ENCODE peak calls at places on chromosomes 7 and 10, in five cellular contexts. One of them, this sample, is unnamed.

GRCh38 chr10:57018452-57018851 is 657.4 kb upstream of the ZWINT start:
- DNase-seq in HCT116: no peak
- DNase-seq in K562: no peak
- DNase-seq in H1: no peak
- DNase-seq in HepG2: no peak
- DNase-seq in this sample: no peak

GRCh38 chr7:26155531-26156375 is 3.8 kb downstream of the NFE2L3 start:
- DNase-seq in HCT116: no peak
- DNase-seq in K562: no peak
- DNase-seq in H1: no peak
- DNase-seq in HepG2: peak
- DNase-seq in this sample: no peak

GRCh38 chr10:45550903-45551302 is 121.7 kb downstream of the ZFAND4 start:
- DNase-seq in HCT116: no peak
- DNase-seq in K562: no peak
- DNase-seq in H1: no peak
- DNase-seq in HepG2: no peak
- DNase-seq in this sample: no peak

GRCh38 chr10:71431945-71432905 is 35.5 kb downstream of the CDH23 start:
- DNase-seq in HCT116: no peak
- DNase-seq in K562: no peak
- DNase-seq in H1: no peak
- DNase-seq in HepG2: no peak
- DNase-seq in this sample: no peak

GRCh38 chr10:5959116-5959515 is 18.2 kb downstream of the IL15RA start:
- DNase-seq in HCT116: no peak
- DNase-seq in K562: no peak
- DNase-seq in H1: no peak
- DNase-seq in HepG2: no peak
- DNase-seq in this sample: no peak

GRCh38 chr10:81108516-81109199 is 571.0 kb downstream of the SH2D4B start:
- DNase-seq in HCT116: no peak
- DNase-seq in K562: no peak
- DNase-seq in H1: no peak
- DNase-seq in HepG2: no peak
- DNase-seq in this sample: peak

GRCh38 chr10:79610601-79611191 is at the start of gene SFTPA1:
- DNase-seq in HCT116: no peak
- DNase-seq in K562: no peak
- DNase-seq in H1: no peak
- DNase-seq in HepG2: no peak
- DNase-seq in this sample: no peak

GRCh38 chr7:158001621-158002320 is 585.9 kb downstream of the PTPRN2 start:
- DNase-seq in HCT116: no peak
- DNase-seq in K562: no peak
- DNase-seq in H1: no peak
- DNase-seq in HepG2: no peak
- DNase-seq in this sample: peak

GRCh38 chr7:140902305-140902953 is 22.3 kb downstream of the BRAF start:
- DNase-seq in HCT116: no peak
- DNase-seq in K562: no peak
- DNase-seq in H1: no peak
- DNase-seq in HepG2: no peak
- DNase-seq in this sample: no peak

GRCh38 chr7:22251284-22251683 is 105.7 kb downstream of the RAPGEF5 start:
- DNase-seq in HCT116: no peak
- DNase-seq in K562: no peak
- DNase-seq in H1: no peak
- DNase-seq in HepG2: no peak
- DNase-seq in this sample: no peak

GRCh38 chr10:79223346-79224048 is 123.8 kb upstream of the PPIF start:
- DNase-seq in HCT116: no peak
- DNase-seq in K562: no peak
- DNase-seq in H1: no peak
- DNase-seq in HepG2: no peak
- DNase-seq in this sample: no peak

GRCh38 chr7:86961686-86962085 is 97.8 kb downstream of the ELAPOR2 start:
- DNase-seq in HCT116: no peak
- DNase-seq in K562: no peak
- DNase-seq in H1: no peak
- DNase-seq in HepG2: no peak
- DNase-seq in this sample: no peak

GRCh38 chr10:921471-922414 is 9.8 kb downstream of the LARP4B start:
- DNase-seq in HCT116: no peak
- DNase-seq in K562: peak
- DNase-seq in H1: no peak
- DNase-seq in HepG2: no peak
- DNase-seq in this sample: no peak

GRCh38 chr10:4141471-4141870 is 356.5 kb upstream of the KLF6 start:
- DNase-seq in HCT116: no peak
- DNase-seq in K562: no peak
- DNase-seq in H1: no peak
- DNase-seq in HepG2: no peak
- DNase-seq in this sample: peak

GRCh38 chr10:33126742-33127141 is 168.7 kb upstream of the ITGB1 start:
- DNase-seq in HCT116: no peak
- DNase-seq in K562: no peak
- DNase-seq in H1: no peak
- DNase-seq in HepG2: no peak
- DNase-seq in this sample: no peak

GRCh38 chr7:32163911-32164310 is 93.7 kb upstream of the PDE1C start:
- DNase-seq in HCT116: no peak
- DNase-seq in K562: no peak
- DNase-seq in H1: no peak
- DNase-seq in HepG2: no peak
- DNase-seq in this sample: no peak

GRCh38 chr10:128463991-128464755 is 337.9 kb upstream of the MKI67 start:
- DNase-seq in HCT116: peak
- DNase-seq in K562: no peak
- DNase-seq in H1: no peak
- DNase-seq in HepG2: peak
- DNase-seq in this sample: no peak

GRCh38 chr7:109101332-109101731 is 531.7 kb downstream of the DNAJB9 start:
- DNase-seq in HCT116: no peak
- DNase-seq in K562: no peak
- DNase-seq in H1: no peak
- DNase-seq in HepG2: no peak
- DNase-seq in this sample: no peak

GRCh38 chr7:126993626-126994213 is 259.0 kb downstream of the GRM8 start:
- DNase-seq in HCT116: no peak
- DNase-seq in K562: no peak
- DNase-seq in H1: no peak
- DNase-seq in HepG2: no peak
- DNase-seq in this sample: no peak

GRCh38 chr10:107653832-107654287 is 489.4 kb upstream of the SORCS1 start:
- DNase-seq in HCT116: no peak
- DNase-seq in K562: no peak
- DNase-seq in H1: no peak
- DNase-seq in HepG2: no peak
- DNase-seq in this sample: peak

GRCh38 chr10:91032614-91033248 is 111.8 kb upstream of the ANKRD1 start:
- DNase-seq in HCT116: no peak
- DNase-seq in K562: no peak
- DNase-seq in H1: no peak
- DNase-seq in HepG2: no peak
- DNase-seq in this sample: no peak

GRCh38 chr7:43298617-43299016 is 186.2 kb downstream of the HECW1 start:
- DNase-seq in HCT116: no peak
- DNase-seq in K562: no peak
- DNase-seq in H1: no peak
- DNase-seq in HepG2: no peak
- DNase-seq in this sample: no peak

GRCh38 chr7:43300121-43300520 is 187.7 kb downstream of the HECW1 start:
- DNase-seq in HCT116: no peak
- DNase-seq in K562: no peak
- DNase-seq in H1: no peak
- DNase-seq in HepG2: no peak
- DNase-seq in this sample: no peak

GRCh38 chr7:43302211-43302711 is 189.8 kb downstream of the HECW1 start:
- DNase-seq in HCT116: no peak
- DNase-seq in K562: no peak
- DNase-seq in H1: no peak
- DNase-seq in HepG2: peak
- DNase-seq in this sample: no peak

GRCh38 chr7:43303740-43304241 is 191.3 kb downstream of the HECW1 start:
- DNase-seq in HCT116: peak
- DNase-seq in K562: no peak
- DNase-seq in H1: no peak
- DNase-seq in HepG2: no peak
- DNase-seq in this sample: no peak

GRCh38 chr7:43302773-43303172 is 190.3 kb downstream of the HECW1 start:
- DNase-seq in HCT116: no peak
- DNase-seq in K562: no peak
- DNase-seq in H1: no peak
- DNase-seq in HepG2: no peak
- DNase-seq in this sample: no peak
- TF ChIP-seq JUND in HCT116: no peak
- TF ChIP-seq JUND in K562: no peak
- TF ChIP-seq JUND in H1: no peak
- TF ChIP-seq JUND in HepG2: no peak
- TF ChIP-seq JUND in this sample: no peak

GRCh38 chr10:34213193-34213804 is 601.8 kb downstream of the PARD3 start:
- DNase-seq in HCT116: no peak
- DNase-seq in K562: no peak
- DNase-seq in H1: no peak
- DNase-seq in HepG2: peak
- DNase-seq in this sample: no peak
- TF ChIP-seq JUND in HCT116: no peak
- TF ChIP-seq JUND in K562: no peak
- TF ChIP-seq JUND in H1: no peak
- TF ChIP-seq JUND in HepG2: no peak
- TF ChIP-seq JUND in this sample: no peak

DNA sequence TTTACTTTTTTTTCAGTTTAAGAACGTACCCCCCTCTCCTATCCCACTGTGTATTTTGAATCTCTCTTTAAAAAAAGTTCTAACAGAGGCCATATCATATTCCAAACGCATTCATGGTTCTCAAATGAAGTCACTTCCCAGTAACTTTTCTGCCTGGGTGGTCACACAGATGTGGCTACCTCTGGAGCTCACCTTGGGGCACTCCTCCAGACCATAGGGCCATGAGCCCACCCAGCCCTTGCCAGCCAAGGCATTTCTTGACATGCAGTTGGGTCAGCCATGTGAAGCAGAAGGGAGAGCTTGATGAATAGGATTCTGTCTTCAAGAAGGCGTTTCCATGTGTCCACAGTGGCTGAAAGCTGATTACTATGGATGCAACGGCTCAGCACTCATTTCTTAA is 239.3 kb downstream of the RAB11FIP2 start:
- DNase-seq in HCT116: no peak
- DNase-seq in K562: no peak
- DNase-seq in H1: no peak
- DNase-seq in HepG2: no peak
- DNase-seq in this sample: no peak
- TF ChIP-seq JUND in HCT116: no peak
- TF ChIP-seq JUND in K562: no peak
- TF ChIP-seq JUND in H1: no peak
- TF ChIP-seq JUND in HepG2: no peak
- TF ChIP-seq JUND in this sample: no peak

GRCh38 chr10:126393076-126393475 is 4.8 kb upstream of the ADAM12 start:
- DNase-seq in HCT116: no peak
- DNase-seq in K562: no peak
- DNase-seq in H1: no peak
- DNase-seq in HepG2: no peak
- DNase-seq in this sample: no peak

GRCh38 chr10:126390324-126390723 is 2.0 kb upstream of the ADAM12 start:
- DNase-seq in HCT116: no peak
- DNase-seq in K562: no peak
- DNase-seq in H1: no peak
- DNase-seq in HepG2: no peak
- DNase-seq in this sample: no peak

GRCh38 chr10:126392068-126392467 is 3.8 kb upstream of the ADAM12 start:
- DNase-seq in HCT116: no peak
- DNase-seq in K562: no peak
- DNase-seq in H1: no peak
- DNase-seq in HepG2: no peak
- DNase-seq in this sample: no peak

GRCh38 chr10:126392469-126392868 is 4.2 kb upstream of the ADAM12 start:
- DNase-seq in HCT116: no peak
- DNase-seq in K562: no peak
- DNase-seq in H1: no peak
- DNase-seq in HepG2: no peak
- DNase-seq in this sample: no peak

DNA sequence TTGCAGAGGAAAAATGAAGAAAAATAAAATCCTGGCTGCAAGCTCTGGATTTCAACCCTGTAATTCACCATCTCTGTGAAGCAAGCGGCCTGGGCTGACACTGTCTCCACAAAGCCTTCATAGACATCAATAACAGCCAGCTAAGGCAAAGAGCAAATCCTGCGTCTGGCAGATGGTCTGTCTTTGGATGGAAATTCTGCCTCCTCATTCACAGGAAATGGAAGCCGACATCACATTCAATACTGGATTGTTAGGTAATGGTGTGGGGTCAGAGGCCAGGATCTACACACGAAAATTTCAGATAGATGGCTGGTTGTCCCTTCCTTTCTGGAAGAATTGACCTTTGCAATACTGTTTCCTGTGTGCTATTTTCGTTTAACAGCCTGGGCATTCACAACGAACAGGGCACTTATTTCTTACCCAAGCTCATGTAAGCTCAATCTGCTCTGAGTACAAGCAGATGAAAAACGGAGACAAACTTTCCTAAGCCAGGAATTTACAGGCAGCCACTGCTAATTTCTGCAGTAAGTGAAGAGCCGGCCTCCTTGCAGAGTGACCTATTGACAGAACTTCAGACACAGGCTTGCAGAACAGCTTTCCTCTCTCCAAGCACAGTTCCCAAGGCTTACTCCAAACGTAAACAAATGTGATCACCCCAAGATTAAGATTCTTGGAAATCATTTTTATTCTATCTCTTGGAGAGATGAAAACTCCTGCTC is 3.0 kb upstream of the ADAM12 start:
- DNase-seq in HCT116: no peak
- DNase-seq in K562: no peak
- DNase-seq in H1: no peak
- DNase-seq in HepG2: no peak
- DNase-seq in this sample: no peak
- TF ChIP-seq JUND in HCT116: no peak
- TF ChIP-seq JUND in K562: no peak
- TF ChIP-seq JUND in H1: no peak
- TF ChIP-seq JUND in HepG2: no peak
- TF ChIP-seq JUND in this sample: no peak